ENCODE peak calls at places on chromosomes 12 and 14, in four cellular contexts. R, T, Y and L are unnamed samples. For H3K4me1, the result is how much of the 10 kb centered on the place peaks cover.

GRCh38 chr12:124302807-124303578 is 8.1 kb downstream of the RFLNA start:
- DNase-seq in T (no peak), Y (no peak), R (no peak), L (no peak)

GRCh38 chr14:102390486-102390885 is 27.7 kb downstream of the TECPR2 start:
- DNase-seq in R (peak), T (no peak), Y (no peak), L (no peak)

GRCh38 chr12:64890873-64891468 is 66.5 kb downstream of the TBC1D30 start:
- DNase-seq in T (peak), R (peak), Y (no peak), L (peak)

GRCh38 chr14:31096255-31096654 is 70.1 kb upstream of the STRN3 start:
- DNase-seq in Y (no peak), T (peak), R (peak), L (no peak)

GRCh38 chr12:104788848-104789271 is 169.2 kb downstream of the SLC41A2 start:
- DNase-seq in R (no peak), T (no peak), Y (peak), L (peak)

GRCh38 chr14:63881926-63882325 is 29.1 kb downstream of the SYNE2 start:
- DNase-seq in Y (no peak), R (no peak), T (no peak), L (no peak)

GRCh38 chr14:54805521-54806322 is 96.9 kb downstream of the GCH1 start:
- DNase-seq in R (peak), T (peak), Y (peak), L (peak)

GRCh38 chr14:106185837-106186233 is 659.5 kb downstream of the TMEM121 start:
- DNase-seq in T (no peak), R (no peak), Y (no peak), L (no peak)

GRCh38 chr12:96249196-96250118 is 55.3 kb downstream of the ELK3 start:
- DNase-seq in Y (no peak), T (peak), R (peak), L (no peak)

GRCh38 chr12:2749580-2749979 is 45.2 kb upstream of the FKBP4 start:
- DNase-seq in Y (peak), R (no peak), T (no peak), L (no peak)

GRCh38 chr12:607541-608001 is 55.7 kb downstream of the NINJ2 start:
- DNase-seq in Y (peak), T (no peak), R (no peak), L (no peak)

GRCh38 chr14:96564389-96564788 is 62.2 kb downstream of the PAPOLA start:
- DNase-seq in T (no peak), Y (no peak), R (no peak), L (no peak)

GRCh38 chr14:81453166-81453766 is 53.1 kb upstream of the STON2 start:
- DNase-seq in T (peak), R (peak), Y (peak), L (peak)

GRCh38 chr14:100747021-100747586 is 20.4 kb downstream of the DLK1 start:
- DNase-seq in Y (peak), T (peak), R (peak), L (no peak)

GRCh38 chr14:100037351-100037750 is 27.9 kb upstream of the EVL start:
- DNase-seq in T (no peak), R (peak), Y (no peak), L (no peak)

GRCh38 chr14:97177016-97177415 is 379.8 kb downstream of the VRK1 start:
- DNase-seq in Y (peak), R (no peak), T (no peak), L (no peak)

GRCh38 chr12:92471551-92471950 is 231.2 kb upstream of the PLEKHG7 start:
- DNase-seq in R (no peak), T (no peak), Y (no peak), L (no peak)

GRCh38 chr14:77031680-77032482 is 3.4 kb upstream of the IRF2BPL start:
- DNase-seq in Y (no peak), T (peak), R (peak), L (no peak)

GRCh38 chr12:6195665-6196535 is 4.3 kb upstream of the CD9 start:
- DNase-seq in T (peak), Y (peak), R (peak), L (peak)

GRCh38 chr14:63562414-63562813 is 19.2 kb upstream of the PPP2R5E start:
- DNase-seq in T (no peak), Y (no peak), R (no peak), L (no peak)

GRCh38 chr12:51820721-51821422 is 27.6 kb downstream of the FIGNL2 start:
- DNase-seq in Y (peak), T (no peak), R (peak), L (peak)

GRCh38 chr14:75229923-75230792 is 48.5 kb upstream of the FOS start:
- DNase-seq in Y (no peak), R (peak), T (peak), L (no peak)

GRCh38 chr12:6752181-6752930 is 585 bp downstream of the MLF2 start:
- DNase-seq in Y (peak), T (peak), R (peak), L (no peak)

GRCh38 chr12:22979854-22980253 is 354.9 kb downstream of the ETNK1 start:
- DNase-seq in Y (no peak), R (no peak), T (no peak), L (no peak)

GRCh38 chr14:72599579-72600470 is 294.1 kb downstream of the DPF3 start:
- DNase-seq in R (no peak), Y (no peak), T (no peak), L (no peak)

GRCh38 chr12:124007356-124007755 is 34.3 kb downstream of the ZNF664 start:
- DNase-seq in Y (no peak), T (no peak), R (no peak), L (no peak)

GRCh38 chr12:57641699-57642442 is 8.9 kb upstream of the B4GALNT1 start:
- DNase-seq in R (no peak), T (no peak), Y (no peak), L (no peak)

GRCh38 chr14:105059917-105060565 is 5.2 kb downstream of the GPR132 start:
- DNase-seq in Y (no peak), T (no peak), R (no peak), L (no peak)

GRCh38 chr12:49232940-49233841 is 31.7 kb upstream of the TUBA1C start:
- DNase-seq in T (peak), Y (peak), R (peak), L (peak)

GRCh38 chr12:26938660-26939185 is 453 bp downstream of the FGFR1OP2 start:
- DNase-seq in Y (no peak), R (no peak), T (no peak), L (no peak)

GRCh38 chr12:26936559-26937442 is 980 bp downstream of the INTS13 start:
- DNase-seq in T (peak), R (no peak), Y (no peak), L (no peak)

GRCh38 chr12:26937863-26938659 is at the start of the genes FGFR1OP2 and INTS13:
- DNase-seq in T (peak), Y (peak), R (peak), L (peak)

GRCh38 chr12:26935636-26936378 is 2.0 kb downstream of the INTS13 start:
- DNase-seq in Y (no peak), T (no peak), R (no peak), L (no peak)

GRCh38 chr12:26937443-26937862 is 328 bp downstream of the INTS13 start:
- DNase-seq in R (no peak), T (no peak), Y (no peak), L (no peak)
- H3K4me1 ChIP-seq in R (under half), T (under half), Y (under half), L (under half)

DNA sequence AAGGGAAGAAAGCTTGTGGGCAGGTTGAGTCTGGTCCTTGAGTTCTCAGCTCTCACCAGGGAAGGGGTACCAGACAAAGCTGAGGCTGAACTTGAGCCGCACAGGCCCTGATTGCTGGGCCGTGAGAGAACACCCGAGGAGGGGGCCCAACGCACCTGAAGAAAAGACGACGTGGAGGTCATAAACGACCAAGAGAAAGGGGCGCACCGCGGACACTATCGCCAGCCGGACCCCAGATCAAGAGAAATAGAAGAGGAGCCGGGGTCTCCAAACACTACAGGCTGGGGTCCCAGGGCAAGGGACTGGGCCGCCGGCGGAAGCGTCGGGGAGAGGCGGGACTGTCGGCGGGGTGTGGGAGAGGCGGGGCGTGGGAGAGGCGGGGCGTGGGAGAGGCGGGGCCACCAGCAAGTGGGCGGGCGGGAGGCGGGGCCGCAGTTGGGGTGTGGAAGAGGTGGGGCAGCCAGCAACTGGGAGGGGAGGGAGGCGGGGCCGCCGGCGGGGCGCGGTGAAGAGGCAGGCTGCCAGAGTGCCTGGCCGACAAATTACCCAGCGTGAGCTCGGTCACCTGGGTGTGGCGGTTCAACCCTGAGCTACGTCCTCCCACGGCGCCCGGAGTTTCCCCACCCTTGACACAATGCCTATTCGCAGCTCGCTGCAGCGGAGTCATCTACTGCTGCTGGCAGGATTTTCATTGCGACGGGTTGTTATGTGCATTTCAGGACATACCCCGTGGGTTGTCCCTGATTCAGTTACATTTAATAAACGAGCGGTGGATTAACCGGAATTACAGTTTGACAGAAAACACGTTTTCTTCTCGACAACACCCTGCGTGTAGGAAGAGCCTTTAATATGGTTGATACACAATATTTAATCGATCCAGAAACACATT is 15.5 kb upstream of the NEMF start:
- DNase-seq in R (peak), T (peak), Y (peak), L (peak)
- H4K8ac ChIP-seq in R (peak), T (peak), Y (no peak), L (no peak)

DNA sequence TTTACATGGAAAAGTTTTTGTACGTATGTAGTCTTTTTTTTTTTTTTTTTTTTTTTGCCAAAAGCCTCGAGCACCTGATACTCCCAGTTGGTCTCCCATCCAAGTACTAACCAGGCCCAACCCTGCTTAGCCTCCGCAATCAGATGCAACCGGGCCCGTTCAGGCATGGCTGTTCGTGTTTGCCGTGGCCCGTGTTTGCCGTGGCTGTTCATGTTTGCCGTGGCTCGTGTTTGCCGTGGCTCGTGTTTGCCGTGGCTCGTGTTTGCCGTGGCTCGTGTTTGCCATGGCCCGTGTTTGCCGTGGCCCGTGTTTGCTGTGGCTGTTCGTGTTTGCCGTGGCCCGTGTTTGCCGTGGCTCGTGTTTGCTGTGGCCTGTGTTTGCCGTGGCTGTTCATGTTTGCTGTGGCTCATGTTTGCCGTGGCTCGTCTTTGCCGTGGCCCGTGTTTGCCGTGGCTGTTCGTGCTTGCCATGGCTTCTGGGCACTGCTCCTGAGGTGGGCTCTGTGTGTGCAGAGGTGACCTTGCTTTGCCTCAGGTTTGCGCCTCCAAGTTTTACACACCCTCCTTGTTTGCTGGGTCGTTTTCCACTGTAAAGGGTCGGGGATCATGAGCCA is 26.8 kb upstream of the MMP17 start:
- DNase-seq in R (no peak), Y (no peak), T (no peak), L (no peak)
- H3K4me1 ChIP-seq in R (under half), Y (under half), T (under half), L (under half)

DNA sequence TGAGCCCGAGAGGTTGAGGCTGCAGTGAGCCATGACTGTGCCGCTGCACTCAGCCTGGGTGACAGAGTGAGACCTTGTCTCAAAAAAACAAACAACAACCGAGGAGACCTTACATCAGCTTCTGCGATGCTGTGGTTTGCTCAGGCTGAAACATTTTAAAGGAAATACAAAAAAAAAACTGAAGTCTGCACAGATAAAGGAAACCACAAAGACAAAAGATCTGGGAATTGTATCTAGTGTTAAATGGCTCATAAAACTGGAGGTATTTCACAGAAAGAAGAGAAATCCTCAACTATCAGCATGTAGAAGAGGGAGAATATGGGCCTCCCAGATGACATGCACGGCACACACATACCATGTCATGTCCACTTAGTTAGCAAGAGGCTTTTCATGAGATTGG is 60.3 kb upstream of the VPS33A start:
- DNase-seq in R (no peak), Y (no peak), T (no peak), L (no peak)
- H4K8ac ChIP-seq in R (no peak), Y (no peak), T (no peak), L (no peak)

GRCh38 chr12:117043598-117043901 is 55.7 kb downstream of the TESC start:
- DNase-seq in T (no peak), R (no peak), Y (no peak), L (no peak)

GRCh38 chr12:117040496-117040895 is 58.7 kb downstream of the TESC start:
- DNase-seq in R (no peak), Y (no peak), T (no peak), L (no peak)

GRCh38 chr12:117041798-117042170 is 57.4 kb downstream of the TESC start:
- DNase-seq in Y (no peak), T (no peak), R (no peak), L (no peak)

GRCh38 chr12:117044311-117044710 is 54.9 kb downstream of the TESC start:
- DNase-seq in T (no peak), Y (no peak), R (no peak), L (no peak)

DNA sequence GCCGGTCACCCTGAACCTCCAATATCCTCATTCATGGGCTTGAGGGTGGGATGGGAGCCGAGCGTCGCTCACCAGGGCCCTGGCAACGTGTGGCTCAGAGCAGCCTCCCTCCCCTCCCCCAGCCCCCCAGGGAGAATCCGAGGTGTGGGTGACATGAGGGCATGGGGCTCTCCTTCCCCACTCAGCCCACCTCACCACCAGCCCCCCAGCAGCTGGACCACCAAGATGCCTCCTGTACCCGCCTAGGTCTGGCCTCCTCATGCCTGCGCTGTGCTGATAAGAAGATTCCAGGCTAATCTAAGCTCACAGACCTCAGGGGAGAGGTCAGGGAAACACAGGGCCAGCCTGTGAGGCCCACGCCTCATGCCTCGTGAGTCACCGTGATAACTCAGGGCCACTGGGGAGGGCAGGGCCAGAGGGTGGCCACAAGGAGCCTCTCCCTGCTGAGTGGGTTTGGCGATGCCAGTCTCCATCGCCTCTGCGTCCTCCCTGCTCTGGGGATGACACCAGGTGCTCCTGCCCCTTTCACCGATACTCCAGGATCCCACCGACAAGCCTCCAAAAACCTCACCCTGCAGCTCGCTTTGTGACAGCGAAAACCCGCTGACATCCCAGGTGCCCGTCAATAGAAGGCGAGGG is 56.9 kb downstream of the TESC start:
- DNase-seq in R (peak), Y (no peak), T (peak), L (no peak)
- H3K4me1 ChIP-seq in R (under half), Y (under half), T (under half), L (under half)

GRCh38 chr12:76085159-76085868 is 829 bp upstream of the NAP1L1 start:
- DNase-seq in T (peak), Y (no peak), R (peak), L (peak)
- H4K8ac ChIP-seq in T (no peak), Y (no peak), R (peak), L (no peak)

GRCh38 chr12:53049582-53050318 is at the start of gene TNS2:
- DNase-seq in Y (peak), R (peak), T (peak), L (no peak)

GRCh38 chr12:53048780-53049401 is 974 bp upstream of the TNS2 start:
- DNase-seq in T (peak), R (peak), Y (peak), L (no peak)

GRCh38 chr12:53047221-53048032 is 2.4 kb upstream of the TNS2 start:
- DNase-seq in Y (peak), R (peak), T (peak), L (peak)

GRCh38 chr12:53046655-53047220 is 3.1 kb upstream of the TNS2 start:
- DNase-seq in Y (peak), T (peak), R (peak), L (peak)

GRCh38 chr12:53048033-53048779 is 1.7 kb upstream of the TNS2 start:
- DNase-seq in R (no peak), T (peak), Y (peak), L (no peak)
- H3K4me1 ChIP-seq in R (under half), T (half or more), Y (under half), L (under half)

DNA sequence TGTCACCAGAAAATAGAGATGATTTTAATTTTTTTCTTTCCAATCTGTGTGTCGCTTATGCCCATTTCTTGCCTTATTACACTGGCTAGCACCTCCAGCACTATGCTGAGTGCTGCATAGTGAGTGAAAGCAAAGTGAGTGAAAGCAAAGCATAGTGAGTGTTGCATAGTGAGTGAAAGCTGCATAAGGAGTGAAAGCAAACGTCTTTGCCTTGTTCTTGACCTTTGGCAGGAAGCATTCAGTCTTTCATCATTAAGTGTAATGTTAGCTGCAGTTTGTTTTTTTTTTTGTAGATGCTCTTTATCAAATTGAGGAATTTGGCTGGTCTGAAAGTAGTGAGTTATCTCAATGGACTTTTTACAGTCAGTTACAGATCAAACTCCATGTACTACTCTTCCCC is 6.8 kb upstream of the CORO1C start:
- DNase-seq in R (no peak), Y (no peak), T (no peak), L (no peak)
- H4K8ac ChIP-seq in R (no peak), Y (no peak), T (no peak), L (no peak)